ENCODE peak calls at places on chromosomes 7 and 10, in nine cellular contexts. C is RWPE1, L is heart left ventricle, M is glutamatergic neuron, F is left ventricle myocardium inferior, K is endothelial cell of umbilical vein, Y is B cell, Q is GM12878, G is foreskin fibroblast. T is an unnamed sample.

GRCh38 chr10:78332013-78332412 is 298.4 kb downstream of the RPS24 start:
- DNase-seq in C (no peak), G (no peak), M (no peak), Y (no peak), Q (no peak), K (no peak), L (no peak), F (no peak), T (peak)

GRCh38 chr10:128221128-128221527 is 94.9 kb upstream of the MKI67 start:
- DNase-seq in K (no peak), Y (no peak), Q (no peak), F (no peak), L (no peak), C (no peak), G (no peak), M (no peak), T (no peak)

GRCh38 chr10:117090831-117091230 is 47.2 kb downstream of the VAX1 start:
- DNase-seq in Y (no peak), K (no peak), Q (no peak), G (no peak), F (no peak), C (no peak), L (no peak), M (no peak), T (no peak)

GRCh38 chr7:22700559-22701002 is 26.4 kb upstream of the IL6 start:
- DNase-seq in Q (no peak), L (no peak), K (peak), F (no peak), G (no peak), C (no peak), Y (no peak), M (no peak), T (no peak)

GRCh38 chr7:138661236-138661635 is 39.9 kb downstream of the SVOPL start:
- DNase-seq in Q (no peak), F (no peak), L (no peak), G (no peak), M (no peak), Y (no peak), C (no peak), K (no peak), T (no peak)

GRCh38 chr7:138784692-138785091 is 13.1 kb upstream of the TMEM213 start:
- DNase-seq in K (peak), C (no peak), F (no peak), G (no peak), Q (no peak), L (no peak), M (no peak), Y (no peak), T (no peak)

GRCh38 chr7:105218215-105218614 is 170.5 kb downstream of the SRPK2 start:
- DNase-seq in G (no peak), Y (no peak), Q (no peak), L (no peak), C (peak), M (no peak), F (no peak), K (no peak), T (no peak)

GRCh38 chr10:80552151-80552646 is 14.5 kb downstream of the SH2D4B start:
- DNase-seq in L (peak), C (no peak), M (peak), Y (no peak), G (no peak), K (peak), F (peak), Q (no peak), T (peak)

GRCh38 chr7:153886506-153887391 is 165.4 kb upstream of the DPP6 start:
- DNase-seq in C (no peak), G (no peak), M (no peak), Y (no peak), L (no peak), K (no peak), F (no peak), Q (no peak), T (no peak)

GRCh38 chr7:34662058-34662457 is 4.0 kb downstream of the NPSR1 start:
- DNase-seq in G (no peak), C (no peak), L (no peak), M (no peak), K (no peak), Q (no peak), Y (no peak), F (no peak), T (no peak)

GRCh38 chr10:104322416-104322782 is 15.9 kb downstream of the ITPRIP start:
- DNase-seq in F (no peak), Y (no peak), G (no peak), K (no peak), M (no peak), Q (no peak), C (peak), L (peak), T (no peak)

GRCh38 chr10:50580260-50580891 is 43.4 kb downstream of the SGMS1 start:
- DNase-seq in K (no peak), L (no peak), M (no peak), Q (no peak), F (no peak), C (no peak), G (no peak), Y (no peak), T (no peak)

GRCh38 chr7:101244385-101245146 is at the start of gene FIS1:
- DNase-seq in Q (peak), M (peak), K (peak), C (peak), L (peak), G (peak), F (peak), Y (peak), T (peak)
- TF ChIP-seq CTCF in Q (peak), M (peak), K (peak), C (peak), L (peak), G (no peak), F (peak), Y (peak), T (peak)

GRCh38 chr7:41821521-41822213 is 118.8 kb upstream of the INHBA start:
- DNase-seq in K (no peak), M (no peak), G (no peak), C (no peak), Q (no peak), L (no peak), Y (no peak), F (no peak), T (no peak)

GRCh38 chr7:41826641-41827040 is 123.8 kb upstream of the INHBA start:
- DNase-seq in F (no peak), C (no peak), Q (no peak), L (no peak), K (no peak), Y (no peak), G (no peak), M (no peak), T (no peak)

GRCh38 chr7:41825927-41826480 is 123.1 kb upstream of the INHBA start:
- DNase-seq in L (no peak), F (no peak), K (peak), G (no peak), Q (no peak), Y (no peak), C (no peak), M (no peak), T (no peak)

GRCh38 chr7:41822259-41822658 is 119.4 kb upstream of the INHBA start:
- DNase-seq in Y (no peak), Q (no peak), C (no peak), K (no peak), G (no peak), F (no peak), M (no peak), L (no peak), T (no peak)

GRCh38 chr7:41824284-41824683 is 121.4 kb upstream of the INHBA start:
- DNase-seq in F (no peak), Q (no peak), C (no peak), L (no peak), Y (no peak), K (no peak), M (no peak), G (peak), T (no peak)
- TF ChIP-seq CTCF in F (no peak), Q (no peak), C (no peak), L (no peak), Y (no peak), K (no peak), M (no peak), G (no peak), T (no peak)

DNA sequence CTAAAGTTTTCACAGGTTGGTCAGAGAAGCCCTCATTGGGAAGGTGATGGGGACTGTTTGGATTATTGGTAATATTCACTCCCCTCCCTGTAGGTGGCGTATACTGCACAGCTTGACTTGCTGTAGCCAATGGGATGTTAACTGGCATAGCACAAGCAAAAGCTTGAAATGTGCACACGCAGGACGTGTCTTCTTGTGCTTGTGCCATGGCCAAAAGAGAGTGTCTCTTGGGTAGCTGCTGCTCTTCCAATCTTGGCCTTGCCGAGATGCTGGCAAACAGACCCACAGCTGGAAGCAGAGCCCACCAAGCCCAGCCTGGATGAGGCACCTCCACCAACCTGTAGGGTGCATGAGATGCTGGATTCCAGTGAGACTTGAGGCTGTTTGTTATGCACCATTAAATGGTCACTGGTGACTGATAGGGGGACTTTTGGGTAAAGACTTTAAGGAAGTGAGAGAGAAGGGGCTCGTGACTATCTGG is 266.0 kb downstream of the GRID1 start:
- DNase-seq in Q (no peak), Y (no peak), C (peak), M (no peak), G (no peak), K (no peak), F (no peak), L (no peak), T (no peak)
- TF ChIP-seq CTCF in Q (peak), Y (peak), C (peak), M (peak), G (peak), K (peak), F (peak), L (no peak), T (no peak)

GRCh38 chr10:34249634-34250033 is 565.5 kb downstream of the PARD3 start:
- DNase-seq in L (no peak), Y (no peak), Q (no peak), G (no peak), K (no peak), F (no peak), M (no peak), C (peak), T (no peak)
- TF ChIP-seq CTCF in L (no peak), Y (no peak), Q (no peak), G (no peak), K (no peak), F (no peak), M (no peak), C (no peak), T (no peak)

DNA sequence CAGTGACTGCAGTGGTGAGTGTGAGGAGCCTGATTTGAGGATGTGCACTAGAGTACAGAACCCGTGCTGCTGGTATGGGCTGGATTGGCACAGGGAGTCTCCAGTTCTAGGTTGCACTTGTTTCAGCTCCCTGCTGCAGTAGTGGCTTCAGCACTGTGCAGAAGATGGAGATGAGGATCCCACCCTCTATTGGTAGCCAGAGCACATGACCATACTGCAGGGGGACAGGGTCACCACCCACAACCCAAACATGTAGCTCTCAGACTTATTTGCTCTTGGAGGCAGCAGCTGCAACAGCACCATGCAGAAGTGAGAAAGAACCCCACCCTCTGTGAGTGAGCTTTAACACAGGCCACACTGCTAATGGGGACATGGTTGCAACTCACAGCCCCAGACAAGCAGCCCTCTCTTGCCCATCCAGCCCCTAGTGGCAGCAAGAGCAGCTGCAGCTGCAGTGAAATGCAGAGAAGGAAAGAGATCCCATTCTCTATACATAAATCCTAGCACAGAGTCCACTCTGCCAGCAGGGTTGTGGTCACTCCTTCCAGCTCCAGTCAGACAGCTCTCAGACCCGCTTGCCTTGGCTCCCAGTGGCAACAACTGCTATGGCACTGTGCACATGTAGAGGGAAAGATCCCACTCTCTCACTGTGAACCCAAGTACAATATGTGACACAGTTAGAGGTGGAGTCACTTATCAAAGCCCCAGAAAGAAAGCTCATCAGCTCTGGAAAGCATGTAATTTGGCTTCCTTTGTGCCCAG is 51.4 kb upstream of the SCIN start:
- DNase-seq in F (no peak), L (no peak), C (peak), Y (no peak), G (peak), K (peak), M (peak), Q (no peak), T (no peak)
- TF ChIP-seq CTCF in F (no peak), L (no peak), C (peak), Y (peak), G (peak), K (peak), M (peak), Q (peak), T (no peak)

GRCh38 chr10:23293973-23294372 is 50.6 kb downstream of the C10orf67 start:
- DNase-seq in C (no peak), Y (no peak), Q (no peak), G (no peak), M (no peak), F (no peak), L (no peak), K (no peak), T (no peak)

GRCh38 chr10:23294638-23295247 is 49.9 kb downstream of the C10orf67 start:
- DNase-seq in K (no peak), C (peak), L (no peak), Y (no peak), Q (no peak), F (no peak), G (no peak), M (no peak), T (no peak)

GRCh38 chr10:23291551-23292334 is 52.9 kb downstream of the C10orf67 start:
- DNase-seq in Q (no peak), Y (no peak), M (no peak), L (no peak), K (no peak), F (no peak), G (no peak), C (no peak), T (no peak)

GRCh38 chr10:23293145-23293724 is 51.4 kb downstream of the C10orf67 start:
- DNase-seq in F (no peak), Y (no peak), G (no peak), C (peak), K (peak), L (no peak), M (peak), Q (peak), T (no peak)
- TF ChIP-seq CTCF in F (peak), Y (peak), G (peak), C (peak), K (peak), L (peak), M (peak), Q (peak), T (peak)